ENCODE peak calls at places on chromosome 7, in ten cellular contexts. P, F, B, Z, H, G, I, Q, X and U are unnamed samples.

GRCh38 chr7:155983176-155983815 is 171.0 kb upstream of the SHH start:
- DNase-seq in P (no peak), F (no peak), B (no peak), Z (peak), H (no peak), G (no peak), I (no peak), Q (no peak), X (no peak), U (peak)

GRCh38 chr7:45191361-45191760 is 33.8 kb downstream of the RAMP3 start:
- DNase-seq in P (no peak), F (no peak), B (no peak), Z (no peak), H (no peak), G (no peak), I (no peak), Q (no peak), X (no peak), U (no peak)

GRCh38 chr7:22549667-22550513 is 49.9 kb upstream of the STEAP1B start:
- DNase-seq in P (peak), F (no peak), B (no peak), Z (no peak), H (peak), G (peak), I (peak), Q (no peak), X (peak), U (peak)

GRCh38 chr7:117270371-117270770 is 52.5 kb downstream of the WNT2 start:
- DNase-seq in P (no peak), F (no peak), B (no peak), Z (no peak), H (no peak), G (no peak), I (no peak), Q (no peak), X (no peak), U (no peak)

GRCh38 chr7:99949645-99950228 is 20.3 kb upstream of the GJC3 start:
- DNase-seq in P (no peak), F (peak), B (peak), Z (no peak), H (peak), G (no peak), I (no peak), Q (no peak), X (no peak), U (no peak)

GRCh38 chr7:28296571-28297483 is 115.5 kb upstream of the CREB5 start:
- DNase-seq in P (peak), F (peak), B (peak), Z (no peak), H (peak), G (no peak), I (peak), Q (peak), X (peak), U (no peak)

GRCh38 chr7:93092757-93093370 is 24.9 kb downstream of the SAMD9 start:
- DNase-seq in P (no peak), F (peak), B (peak), Z (no peak), H (peak), G (no peak), I (no peak), Q (no peak), X (peak), U (no peak)

GRCh38 chr7:94913391-94913790 is 6.0 kb downstream of the PPP1R9A start:
- DNase-seq in P (no peak), F (no peak), B (no peak), Z (no peak), H (no peak), G (no peak), I (no peak), Q (no peak), X (no peak), U (no peak)

GRCh38 chr7:108244110-108244509 is 113.9 kb upstream of the LAMB4 start:
- DNase-seq in P (no peak), F (no peak), B (no peak), Z (no peak), H (no peak), G (no peak), I (no peak), Q (no peak), X (no peak), U (no peak)

GRCh38 chr7:33710608-33711007 is 194.7 kb upstream of the BMPER start:
- DNase-seq in P (no peak), F (peak), B (peak), Z (no peak), H (no peak), G (no peak), I (no peak), Q (no peak), X (no peak), U (no peak)

GRCh38 chr7:99473315-99473596 is 566 bp downstream of the ZNF789 start:
- DNase-seq in P (no peak), F (peak), B (peak), Z (no peak), H (peak), G (no peak), I (peak), Q (peak), X (peak), U (no peak)

GRCh38 chr7:148095066-148095465 is 495.5 kb upstream of the C7orf33 start:
- DNase-seq in P (no peak), F (no peak), B (no peak), Z (no peak), H (no peak), G (no peak), I (no peak), Q (no peak), X (no peak), U (no peak)

GRCh38 chr7:33926535-33926934 is 21.2 kb downstream of the BMPER start:
- DNase-seq in P (no peak), F (peak), B (no peak), Z (no peak), H (no peak), G (no peak), I (peak), Q (no peak), X (peak), U (no peak)

GRCh38 chr7:137656850-137657232 is 189.9 kb downstream of the DGKI start:
- DNase-seq in P (no peak), F (no peak), B (peak), Z (no peak), H (no peak), G (no peak), I (no peak), Q (no peak), X (no peak), U (no peak)

GRCh38 chr7:148079681-148080080 is 510.9 kb upstream of the C7orf33 start:
- DNase-seq in P (no peak), F (no peak), B (no peak), Z (no peak), H (no peak), G (no peak), I (no peak), Q (no peak), X (no peak), U (no peak)

GRCh38 chr7:121337398-121337797 is 8.6 kb downstream of the WNT16 start:
- DNase-seq in P (no peak), F (peak), B (peak), Z (no peak), H (no peak), G (no peak), I (no peak), Q (no peak), X (peak), U (no peak)
- TF ChIP-seq CTCF in P (no peak), F (peak), B (peak), Z (no peak), H (peak), G (no peak), I (peak), Q (peak), X (no peak), U (no peak)

DNA sequence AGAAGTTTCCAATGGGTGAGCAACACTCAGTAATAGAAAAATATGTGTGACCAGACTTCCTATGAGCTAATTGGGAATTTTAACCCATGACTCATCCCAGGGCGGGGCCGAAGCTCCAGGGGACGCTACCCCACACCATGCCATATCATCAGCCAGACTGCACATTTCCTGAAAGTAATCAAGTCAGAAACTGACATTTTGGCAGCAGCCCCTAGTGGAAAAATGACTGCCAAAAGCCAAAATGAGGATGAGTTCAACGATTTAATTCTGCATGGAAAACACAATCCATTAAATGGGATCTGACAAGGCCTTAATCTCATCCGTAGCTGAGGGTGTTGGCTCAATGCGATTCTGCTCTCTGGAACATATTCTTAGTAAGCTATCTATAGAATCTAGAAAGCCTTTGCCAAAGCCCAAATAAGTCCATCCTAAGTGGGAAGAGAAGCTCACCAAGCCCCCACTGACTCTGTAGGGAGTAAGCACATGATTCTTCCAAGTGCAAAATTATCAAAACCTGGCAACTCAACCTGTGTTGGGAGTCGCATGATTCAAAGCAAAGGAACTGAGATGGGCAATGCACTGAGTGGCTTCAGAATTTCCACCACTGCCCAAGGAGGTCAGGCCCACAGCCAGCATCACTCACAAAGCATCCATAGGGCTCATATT is 93.1 kb upstream of the PDE1C start:
- DNase-seq in P (no peak), F (peak), B (peak), Z (peak), H (no peak), G (peak), I (no peak), Q (no peak), X (peak), U (no peak)
- TF ChIP-seq CTCF in P (no peak), F (no peak), B (no peak), Z (no peak), H (no peak), G (no peak), I (no peak), Q (no peak), X (no peak), U (no peak)

DNA sequence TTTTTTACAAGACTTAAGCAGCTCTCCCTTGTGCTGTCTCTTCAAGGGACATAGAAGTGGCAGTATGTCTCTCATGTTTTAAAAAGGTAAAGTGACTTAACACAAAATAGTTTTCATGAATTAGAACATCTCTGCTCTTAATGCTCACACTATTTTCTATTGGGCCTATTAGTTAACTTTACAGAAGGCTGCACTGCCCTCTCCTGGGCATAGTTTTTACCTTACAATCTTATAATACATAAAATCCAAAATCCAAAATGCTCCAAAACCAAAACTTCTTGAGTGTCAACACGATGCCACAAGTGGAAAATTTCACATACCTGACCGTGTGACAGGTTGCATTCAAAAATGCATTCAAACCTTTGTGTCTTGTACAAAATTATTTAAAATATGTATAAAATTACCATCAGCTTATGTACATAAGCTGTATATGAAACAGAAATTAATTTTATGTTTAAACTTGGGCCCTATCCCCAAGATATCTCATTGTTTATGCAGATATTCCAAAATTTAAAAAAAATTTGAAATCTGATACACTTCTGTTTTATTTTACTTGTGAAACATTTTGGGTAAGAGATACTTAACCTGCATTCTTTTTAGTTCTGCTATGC is 25.8 kb downstream of the TES start:
- DNase-seq in P (peak), F (peak), B (peak), Z (no peak), H (peak), G (no peak), I (peak), Q (peak), X (peak), U (no peak)
- TF ChIP-seq CTCF in P (peak), F (peak), B (peak), Z (peak), H (peak), G (peak), I (peak), Q (peak), X (peak), U (peak)

GRCh38 chr7:16986775-16987174 is 105.0 kb upstream of the AGR3 start:
- DNase-seq in P (no peak), F (no peak), B (no peak), Z (no peak), H (no peak), G (no peak), I (no peak), Q (no peak), X (no peak), U (no peak)
- TF ChIP-seq CTCF in P (no peak), F (no peak), B (no peak), Z (no peak), H (no peak), G (no peak), I (no peak), Q (no peak), X (no peak), U (no peak)

DNA sequence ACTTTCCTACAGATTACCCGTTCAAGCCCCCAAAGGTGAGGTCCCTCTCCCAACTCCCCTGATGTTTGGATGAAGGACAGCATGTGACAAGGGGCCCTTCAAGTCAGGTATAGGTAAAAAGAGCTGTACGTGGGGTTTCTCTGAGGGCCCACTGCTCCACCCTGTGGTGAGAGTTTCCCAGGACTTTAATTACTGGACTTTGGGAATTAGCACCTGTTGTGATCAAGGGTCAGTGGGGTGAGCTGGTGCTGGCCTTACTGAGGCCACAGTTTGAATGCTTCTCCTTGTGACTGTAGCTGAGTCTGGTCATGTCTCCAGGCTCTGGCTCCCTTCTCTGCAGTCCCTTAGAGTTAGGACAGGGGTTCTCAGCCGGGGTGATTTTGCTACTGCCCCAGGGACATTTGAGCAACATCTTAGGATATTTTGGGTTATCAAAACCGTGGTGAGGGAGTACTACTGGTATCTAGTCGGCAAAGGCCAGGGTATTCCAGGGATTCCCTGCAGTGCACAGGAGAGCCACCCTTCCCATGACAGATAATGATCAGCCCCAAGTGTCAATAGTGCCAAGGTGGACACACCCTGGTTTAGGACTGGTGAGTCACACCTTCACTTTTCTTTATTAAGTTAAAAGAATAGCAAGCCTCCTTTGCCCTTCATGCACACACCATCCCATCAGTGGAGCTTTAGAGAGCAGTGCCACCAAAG is 16.9 kb downstream of the UBE2D4 start:
- DNase-seq in P (no peak), F (no peak), B (no peak), Z (no peak), H (peak), G (no peak), I (no peak), Q (no peak), X (peak), U (no peak)
- TF ChIP-seq CTCF in P (no peak), F (no peak), B (no peak), Z (no peak), H (peak), G (no peak), I (peak), Q (peak), X (peak), U (no peak)